ENCODE peak calls at places on chromosome X, in five cellular contexts. F is HepG2, R is breast epithelium, T is transverse colon, X is K562. G is an unnamed sample. For H3K4me1, the result is how much of the 10 kb centered on the place peaks cover.

GRCh38 chrX:49171752-49172279 is at the start of gene PLP2:
- DNase-seq in R (no peak), T (peak), X (peak), F (no peak), G (peak)

GRCh38 chrX:120244735-120245498 is 5.7 kb upstream of the ZBTB33 start:
- DNase-seq in X (peak), R (peak), T (peak), F (peak), G (peak)

GRCh38 chrX:139881130-139881529 is 51.7 kb downstream of the ATP11C start:
- DNase-seq in F (no peak), X (peak), T (no peak), R (no peak), G (no peak)

GRCh38 chrX:70044541-70045245 is 5.0 kb downstream of the AWAT2 start:
- DNase-seq in X (no peak), T (no peak), F (no peak), R (no peak), G (no peak)

GRCh38 chrX:2137882-2138281 is 362.9 kb downstream of the DHRSX start:
- DNase-seq in X (no peak), R (no peak), F (no peak), T (no peak), G (no peak)

GRCh38 chrX:28135378-28136047 is 154.3 kb upstream of the DCAF8L1 start:
- DNase-seq in F (no peak), R (no peak), T (no peak), X (no peak), G (no peak)

GRCh38 chrX:2984342-2984741 is 22.0 kb upstream of the ARSH start:
- DNase-seq in F (no peak), X (no peak), T (no peak), R (no peak), G (peak)

GRCh38 chrX:100647095-100647494 is 3.1 kb downstream of the SRPX2 start:
- DNase-seq in T (no peak), X (no peak), F (no peak), R (no peak), G (no peak)

GRCh38 chrX:109841257-109841656 is 108.2 kb upstream of the ACSL4 start:
- DNase-seq in T (no peak), X (no peak), F (no peak), R (no peak), G (no peak)

GRCh38 chrX:85941275-85941674 is 106.1 kb downstream of the CHM start:
- DNase-seq in T (no peak), F (no peak), X (no peak), R (no peak), G (no peak)
- TF ChIP-seq POLR2AphosphoS5 in T (no peak), F (no peak), X (no peak), R (no peak), G (no peak)

GRCh38 chrX:13013353-13014110 is 30.9 kb downstream of the FAM9C start:
- DNase-seq in R (no peak), T (peak), F (no peak), X (peak), G (no peak)
- H3K4me1 ChIP-seq in R (under half), T (under half), F (under half), X (under half), G (under half)

GRCh38 chrX:53395605-53396298 is 26.7 kb downstream of the SMC1A start:
- DNase-seq in R (no peak), F (no peak), T (no peak), X (no peak), G (no peak)
- TF ChIP-seq CTCF in R (no peak), F (no peak), T (no peak), X (no peak), G (no peak)

GRCh38 chrX:45515262-45516215 is 314.9 kb upstream of the DIPK2B start:
- DNase-seq in T (peak), R (no peak), F (peak), X (peak), G (peak)
- TF ChIP-seq POLR2AphosphoS5 in T (peak), R (peak), F (no peak), X (no peak), G (no peak)

GRCh38 chrX:72001906-72002305 is 91.3 kb downstream of the NHSL2 start:
- DNase-seq in R (no peak), F (no peak), X (no peak), T (no peak), G (no peak)
- H3K4me1 ChIP-seq in R (under half), F (under half), X (under half), T (under half), G (under half)

GRCh38 chrX:39958850-39959249 is 138.9 kb downstream of the BCOR start:
- DNase-seq in T (no peak), R (no peak), F (no peak), X (no peak), G (no peak)
- TF ChIP-seq CTCF in T (no peak), R (no peak), F (no peak), X (no peak), G (no peak)

DNA sequence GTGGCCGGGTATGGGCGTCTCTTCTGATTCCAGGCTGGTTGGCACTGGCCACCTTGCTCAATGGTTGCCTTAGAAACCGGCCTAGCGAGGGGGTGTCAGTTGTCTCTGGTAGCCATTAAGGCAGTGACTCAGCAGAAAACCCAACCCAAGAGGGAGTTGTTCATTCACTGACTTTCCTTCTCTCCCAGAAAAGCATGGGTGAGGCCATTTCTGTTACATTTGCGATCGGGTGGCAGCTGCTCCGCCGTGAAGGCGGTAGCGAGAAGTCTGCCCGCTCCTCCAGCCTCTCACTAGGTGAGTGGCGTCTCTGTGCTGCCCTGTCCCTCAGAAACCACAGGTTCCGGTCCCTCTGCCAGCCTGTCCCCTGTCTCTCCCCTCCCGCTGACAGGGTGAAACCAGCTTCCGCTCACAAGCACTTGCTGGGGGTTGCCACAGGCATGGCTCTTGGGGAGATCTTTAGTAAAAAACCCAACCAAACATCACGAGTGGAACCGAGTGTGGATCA is 17.4 kb downstream of the IRAK1 start:
- DNase-seq in X (peak), T (peak), R (no peak), F (no peak), G (peak)
- TF ChIP-seq POLR2AphosphoS5 in X (no peak), T (no peak), R (no peak), F (no peak), G (no peak)

GRCh38 chrX:39903937-39904336 is 193.8 kb downstream of the BCOR start:
- DNase-seq in T (no peak), F (no peak), R (no peak), X (no peak), G (no peak)
- H3K4me1 ChIP-seq in T (under half), F (under half), R (under half), X (under half), G (under half)